ENCODE peak calls at places on chromosomes 7 and 10, in seven cellular contexts. K, Z, U, T, D, G and Y are unnamed samples.

GRCh38 chr7:107680478-107680877 is 19.9 kb downstream of the SLC26A4 start:
- DNase-seq in Z (no peak), G (no peak), D (no peak), T (no peak), U (no peak), K (no peak), Y (no peak)

GRCh38 chr10:80493482-80494021 is 39.4 kb downstream of the TSPAN14 start:
- DNase-seq in G (no peak), U (no peak), K (no peak), T (peak), D (no peak), Z (no peak), Y (no peak)

GRCh38 chr10:82318533-82318932 is 443.5 kb downstream of the NRG3 start:
- DNase-seq in K (no peak), G (no peak), D (no peak), T (no peak), U (no peak), Z (no peak), Y (no peak)

GRCh38 chr7:80505900-80506500 is 5.9 kb downstream of the GNAT3 start:
- DNase-seq in U (no peak), D (no peak), K (no peak), G (no peak), T (no peak), Z (no peak), Y (no peak)

GRCh38 chr10:32379314-32379949 is 32.5 kb upstream of the EPC1 start:
- DNase-seq in K (peak), Z (no peak), U (no peak), D (no peak), T (no peak), G (no peak), Y (no peak)

GRCh38 chr7:83324596-83324995 is 161.9 kb upstream of the PCLO start:
- DNase-seq in T (no peak), D (no peak), U (no peak), G (no peak), Z (no peak), K (no peak), Y (no peak)

GRCh38 chr7:22109761-22110160 is 164.1 kb upstream of the CDCA7L start:
- DNase-seq in K (no peak), T (no peak), G (peak), U (no peak), Z (no peak), D (peak), Y (peak)

GRCh38 chr7:137539111-137539715 is 195.7 kb upstream of the PTN start:
- DNase-seq in K (no peak), Z (no peak), G (no peak), U (no peak), T (no peak), D (no peak), Y (no peak)

GRCh38 chr10:78650122-78650521 is 418.6 kb upstream of the ZMIZ1 start:
- DNase-seq in D (no peak), U (no peak), Z (no peak), G (no peak), T (no peak), K (no peak), Y (no peak)

GRCh38 chr7:149001427-149002068 is 26.8 kb downstream of the PDIA4 start:
- DNase-seq in T (no peak), U (no peak), D (no peak), Z (no peak), K (no peak), G (no peak), Y (no peak)

GRCh38 chr10:124533266-124533665 is 71.6 kb downstream of the LHPP start:
- DNase-seq in G (no peak), U (no peak), D (peak), T (no peak), K (no peak), Z (no peak), Y (no peak)

GRCh38 chr7:20157456-20157855 is 59.7 kb downstream of the MACC1 start:
- DNase-seq in D (no peak), Z (no peak), T (no peak), U (no peak), G (no peak), K (no peak), Y (no peak)

GRCh38 chr7:4174884-4175283 is 507.2 kb upstream of the FOXK1 start:
- DNase-seq in U (no peak), T (no peak), Z (no peak), K (no peak), D (no peak), G (no peak), Y (no peak)

GRCh38 chr10:9331583-9332008 is 1277.1 kb downstream of the GATA3 start:
- DNase-seq in T (no peak), U (no peak), G (no peak), K (peak), D (no peak), Z (no peak), Y (no peak)

GRCh38 chr10:28839600-28840007 is 162.3 kb downstream of the BAMBI start:
- DNase-seq in T (no peak), G (no peak), D (peak), Z (no peak), U (peak), K (no peak), Y (no peak)

GRCh38 chr10:46531737-46532136 is 24.7 kb downstream of the GPRIN2 start:
- DNase-seq in K (no peak), D (no peak), T (no peak), G (no peak), U (no peak), Z (no peak), Y (no peak)

GRCh38 chr7:45484094-45484493 is 90.1 kb upstream of the ADCY1 start:
- DNase-seq in Z (no peak), T (no peak), U (no peak), D (no peak), K (no peak), G (no peak), Y (no peak)

GRCh38 chr7:131067220-131067619 is 260.5 kb upstream of the MKLN1 start:
- DNase-seq in K (no peak), T (peak), D (no peak), G (no peak), U (no peak), Z (no peak), Y (peak)

GRCh38 chr10:44742169-44742732 is 168.9 kb upstream of the TMEM72 start:
- DNase-seq in T (no peak), G (no peak), K (no peak), U (no peak), D (no peak), Z (no peak), Y (no peak)

GRCh38 chr7:7176421-7177043 is 5.8 kb upstream of the C1GALT1 start:
- DNase-seq in D (peak), G (no peak), T (no peak), Z (peak), U (no peak), K (peak), Y (no peak)

GRCh38 chr7:31114593-31115343 is 62.7 kb downstream of the ADCYAP1R1 start:
- DNase-seq in U (no peak), G (no peak), K (peak), D (no peak), T (no peak), Z (no peak), Y (no peak)

GRCh38 chr10:29517352-29517923 is 117.3 kb downstream of the SVIL start:
- DNase-seq in U (no peak), Z (no peak), G (no peak), T (no peak), D (peak), K (no peak), Y (no peak)

GRCh38 chr10:102114861-102115618 is 5.1 kb downstream of the LDB1 start:
- DNase-seq in T (peak), K (peak), Z (peak), G (peak), D (peak), U (peak), Y (peak)

GRCh38 chr10:63492788-63493403 is 27.1 kb upstream of the JMJD1C start:
- DNase-seq in U (no peak), Z (no peak), G (no peak), K (no peak), D (no peak), T (no peak), Y (no peak)

GRCh38 chr7:128735433-128735832 is 3.7 kb upstream of the CALU start:
- DNase-seq in G (no peak), U (no peak), T (no peak), D (no peak), Z (no peak), K (no peak), Y (no peak)

GRCh38 chr7:25595931-25596330 is 367.6 kb upstream of the NPVF start:
- DNase-seq in Z (no peak), D (no peak), G (no peak), T (no peak), K (no peak), U (no peak), Y (no peak)

GRCh38 chr7:116298576-116298975 is 88.2 kb downstream of the TES start:
- DNase-seq in G (no peak), Z (no peak), K (no peak), T (no peak), D (no peak), U (no peak), Y (no peak)

DNA sequence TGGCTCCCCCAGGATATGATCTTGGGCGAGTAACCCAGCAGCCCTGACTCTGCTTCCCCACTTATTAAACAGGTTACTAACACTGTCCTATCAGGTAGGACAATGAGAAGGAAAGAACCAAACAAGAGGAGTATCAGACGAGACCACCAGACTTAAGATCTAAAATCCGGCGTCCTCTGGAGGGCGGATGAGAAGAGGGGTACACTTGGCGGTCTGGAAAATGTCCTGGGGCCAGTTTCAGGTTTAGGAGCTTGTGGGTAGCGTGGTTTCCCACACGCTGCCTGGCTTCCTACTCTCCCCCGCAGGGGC is 644 bp downstream of the ZNF32 start:
- DNase-seq in K (no peak), G (no peak), Z (no peak), U (no peak), T (no peak), D (no peak), Y (no peak)
- H3K27ac ChIP-seq in K (peak), G (no peak), Z (peak), U (peak), T (no peak), D (no peak), Y (peak)

GRCh38 chr10:11830836-11831519 is 7.8 kb downstream of the PROSER2 start:
- DNase-seq in K (no peak), D (no peak), U (no peak), G (no peak), T (no peak), Z (no peak), Y (no peak)
- H3K27ac ChIP-seq in K (peak), D (no peak), U (no peak), G (no peak), T (no peak), Z (no peak), Y (no peak)

DNA sequence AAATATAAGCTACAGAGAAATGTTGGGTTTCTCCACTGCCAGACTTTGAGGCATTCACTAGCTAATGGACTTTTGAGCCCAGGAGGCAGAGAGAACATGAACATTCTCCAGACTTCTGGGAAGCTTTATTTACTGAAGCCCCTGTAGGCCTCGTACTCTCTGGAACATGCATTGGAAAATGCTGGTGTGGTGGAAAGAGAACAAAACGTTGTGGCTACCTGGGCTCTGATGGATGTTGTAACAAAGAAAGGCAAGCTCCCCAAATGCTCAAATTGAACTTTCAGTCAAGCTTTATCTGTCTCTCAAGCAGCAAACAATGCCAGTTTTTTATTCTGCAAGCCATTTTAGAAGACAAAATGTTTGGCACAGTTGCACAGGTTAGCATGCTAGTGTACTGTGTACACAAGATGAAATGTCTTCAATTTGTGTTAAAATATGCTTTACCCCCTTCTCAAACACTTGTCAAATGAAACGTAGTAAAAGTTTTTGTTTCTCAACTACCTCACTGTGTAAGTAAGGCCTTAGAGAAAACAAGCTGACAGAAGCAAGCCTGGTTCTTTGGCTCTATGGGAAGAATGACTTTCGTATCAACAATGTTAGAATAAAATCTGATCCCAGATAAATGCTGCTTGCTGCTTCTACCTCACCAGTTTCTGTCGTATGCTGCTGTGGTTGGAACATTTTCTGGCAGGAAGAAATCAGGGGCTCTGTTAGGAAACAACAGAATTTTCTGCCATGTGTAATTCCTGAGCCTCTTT is 71.0 kb upstream of the CC2D2B start:
- DNase-seq in Z (no peak), T (no peak), D (no peak), U (no peak), G (no peak), K (no peak), Y (no peak)
- H3K27ac ChIP-seq in Z (peak), T (no peak), D (no peak), U (no peak), G (no peak), K (no peak), Y (no peak)

GRCh38 chr7:99142727-99143521 is 984 bp downstream of the SMURF1 start:
- DNase-seq in Z (peak), K (peak), U (peak), T (peak), G (peak), D (peak), Y (peak)

GRCh38 chr7:99140813-99141212 is 3.1 kb downstream of the SMURF1 start:
- DNase-seq in Z (no peak), G (no peak), T (no peak), U (no peak), K (no peak), D (no peak), Y (no peak)

GRCh38 chr7:99141756-99142726 is 1.9 kb downstream of the SMURF1 start:
- DNase-seq in D (peak), U (peak), Z (peak), G (peak), K (peak), T (peak), Y (peak)

GRCh38 chr7:99143522-99143852 is 421 bp downstream of the SMURF1 start:
- DNase-seq in D (no peak), U (no peak), G (no peak), T (no peak), Z (no peak), K (no peak), Y (no peak)

DNA sequence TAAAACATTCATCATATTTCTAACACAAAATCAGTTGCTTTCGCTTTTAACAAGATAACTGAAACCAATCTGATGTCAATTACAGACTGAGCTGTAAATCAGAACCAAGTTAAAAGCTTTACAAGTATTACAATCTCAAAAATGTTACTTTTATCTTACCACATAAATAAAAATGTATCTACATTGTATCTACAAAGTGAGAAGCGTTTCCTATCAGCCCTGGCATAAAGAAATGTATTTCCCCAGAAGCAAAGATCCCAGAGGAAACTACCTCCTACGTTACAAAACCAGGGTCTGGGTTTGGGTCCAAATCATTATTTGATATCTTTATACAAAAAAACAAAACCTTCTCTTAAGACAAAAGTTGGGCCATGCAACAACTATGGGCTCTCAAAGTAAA is 2.6 kb downstream of the SMURF1 start:
- DNase-seq in D (no peak), T (no peak), G (no peak), U (no peak), Z (no peak), K (no peak), Y (no peak)
- H3K27ac ChIP-seq in D (peak), T (peak), G (peak), U (peak), Z (peak), K (peak), Y (no peak)

GRCh38 chr10:103715430-103715829 is 139.9 kb downstream of the SH3PXD2A start:
- DNase-seq in K (peak), G (no peak), Z (no peak), U (no peak), D (no peak), T (peak), Y (peak)
- H3K27ac ChIP-seq in K (peak), G (no peak), Z (no peak), U (no peak), D (no peak), T (peak), Y (peak)

DNA sequence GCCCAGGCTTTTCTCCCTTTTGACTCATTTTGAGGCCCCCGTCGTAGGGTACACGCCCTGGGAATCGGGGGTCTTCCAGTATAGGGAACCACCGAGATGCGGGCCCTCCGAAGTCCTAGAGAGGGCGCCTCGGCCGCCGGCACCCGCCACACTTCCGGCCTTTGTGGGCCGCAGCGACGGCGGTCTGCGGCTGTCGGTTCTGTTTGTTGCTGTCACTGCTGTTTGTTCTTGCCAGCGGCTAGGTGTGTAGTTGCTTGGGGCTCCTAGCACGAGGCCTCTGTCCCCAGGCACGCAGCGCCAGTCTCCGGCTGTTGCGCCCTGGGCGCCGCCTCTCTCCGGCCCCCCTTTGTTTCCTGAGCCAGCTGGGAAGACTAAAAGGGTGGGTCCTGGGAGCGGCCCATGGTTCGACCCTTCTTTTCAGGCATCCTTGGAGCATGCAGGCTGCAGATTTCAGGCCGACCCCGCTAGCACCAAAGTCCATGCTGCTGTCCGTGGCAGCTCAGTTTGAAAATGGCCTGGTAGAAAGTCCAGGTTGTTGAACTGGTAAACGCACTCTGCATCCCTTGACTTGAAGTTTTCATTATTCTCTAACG is 17.8 kb upstream of the ZKSCAN1 start:
- DNase-seq in D (peak), T (no peak), U (peak), Z (peak), G (peak), K (no peak), Y (no peak)
- H3K27ac ChIP-seq in D (peak), T (peak), U (peak), Z (peak), G (peak), K (no peak), Y (peak)

DNA sequence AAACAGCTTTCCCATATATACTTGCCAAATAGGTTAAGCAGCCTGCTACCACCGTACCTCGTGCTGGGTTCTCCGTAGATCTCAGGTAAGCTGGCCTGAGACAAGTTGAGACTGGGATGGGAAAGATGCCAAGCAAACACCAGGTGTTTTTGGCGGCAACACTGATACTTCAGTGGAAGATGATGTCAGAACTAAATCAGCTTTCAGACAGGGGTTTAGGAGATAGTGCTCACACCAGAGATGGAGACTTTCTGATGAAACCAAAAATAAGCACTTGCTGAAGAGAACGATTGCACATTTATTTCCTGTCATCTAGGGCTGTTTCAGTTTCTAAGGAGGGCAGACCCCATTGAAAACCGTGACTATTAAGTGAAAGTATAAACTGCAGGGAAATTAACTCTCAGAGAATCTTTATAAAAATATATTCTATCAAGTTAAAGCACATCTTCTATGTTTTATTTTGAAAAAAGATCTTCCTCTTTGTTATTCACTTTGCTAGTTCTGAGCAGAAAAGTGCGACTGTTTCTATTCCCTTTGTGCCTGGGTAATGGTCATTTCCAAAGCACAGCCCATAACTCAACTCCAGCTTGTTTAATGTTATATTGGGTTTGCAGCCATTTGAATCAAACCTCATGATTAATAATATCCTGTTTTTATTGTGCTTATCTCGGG is 149.9 kb downstream of the CPED1 start:
- DNase-seq in D (no peak), Z (no peak), K (peak), G (no peak), U (no peak), T (no peak), Y (no peak)
- H3K27ac ChIP-seq in D (no peak), Z (no peak), K (no peak), G (no peak), U (no peak), T (no peak), Y (no peak)

GRCh38 chr7:47326808-47327207 is 255.1 kb downstream of the TNS3 start:
- DNase-seq in G (peak), U (peak), D (no peak), Z (peak), T (no peak), K (no peak), Y (no peak)
- H3K27ac ChIP-seq in G (peak), U (peak), D (no peak), Z (peak), T (no peak), K (peak), Y (no peak)

GRCh38 chr10:3761916-3762708 is 22.9 kb downstream of the KLF6 start:
- DNase-seq in U (no peak), D (no peak), T (no peak), G (no peak), Z (no peak), K (no peak), Y (no peak)
- H3K27ac ChIP-seq in U (no peak), D (no peak), T (no peak), G (peak), Z (no peak), K (peak), Y (no peak)